ENCODE peak calls at places on chromosomes 11 and 22, in four cellular contexts. M, L, V and F are unnamed samples.

GRCh38 chr11:91067666-91068065 is 844.8 kb upstream of the CHORDC1 start:
- DNase-seq in L (no peak), V (no peak), M (no peak), F (no peak)

GRCh38 chr11:16157327-16157726 is 199.0 kb downstream of the SOX6 start:
- DNase-seq in V (no peak), L (no peak), M (no peak), F (no peak)

GRCh38 chr22:36862251-36863242 is 1.7 kb downstream of the NCF4 start:
- DNase-seq in V (no peak), L (peak), M (no peak), F (no peak)

GRCh38 chr11:59008942-59009341 is 69.7 kb downstream of the GLYATL1 start:
- DNase-seq in M (no peak), V (no peak), L (no peak), F (no peak)

GRCh38 chr22:45425531-45426265 is 12.2 kb downstream of the RIBC2 start:
- DNase-seq in V (no peak), L (no peak), M (no peak), F (no peak)

GRCh38 chr22:31039393-31039792 is 41.7 kb upstream of the SMTN start:
- DNase-seq in M (no peak), V (peak), L (peak), F (no peak)

GRCh38 chr11:2271077-2271326 is 614 bp upstream of the ASCL2 start:
- DNase-seq in L (peak), M (peak), V (no peak), F (peak)

GRCh38 chr22:19503869-19504268 is 20.3 kb downstream of the CLDN5 start:
- DNase-seq in L (no peak), V (no peak), M (no peak), F (no peak)

GRCh38 chr11:133531971-133532651 is at the start of gene OPCML:
- DNase-seq in M (no peak), L (no peak), V (no peak), F (no peak)

GRCh38 chr11:73314121-73314948 is 6.3 kb downstream of the ARHGEF17 start:
- DNase-seq in M (no peak), L (peak), V (no peak), F (no peak)

GRCh38 chr22:36512333-36512732 is 5.5 kb upstream of the FOXRED2 start:
- DNase-seq in L (no peak), M (no peak), V (no peak), F (no peak)

GRCh38 chr11:93740031-93740801 is 1.1 kb downstream of the TAF1D start:
- DNase-seq in V (peak), M (peak), L (peak), F (no peak)

GRCh38 chr11:4071828-4072421 is 22.7 kb upstream of the RRM1 start:
- DNase-seq in V (no peak), L (no peak), M (no peak), F (no peak)

GRCh38 chr22:50302564-50302963 is 4.9 kb downstream of the PLXNB2 start:
- DNase-seq in M (no peak), V (peak), L (no peak), F (no peak)

GRCh38 chr11:73795925-73796632 is 8.4 kb downstream of the MRPL48 start:
- DNase-seq in M (no peak), L (no peak), V (no peak), F (no peak)

GRCh38 chr11:70742553-70743291 is 344.4 kb downstream of the CTTN start:
- DNase-seq in M (no peak), L (no peak), V (no peak), F (no peak)

GRCh38 chr11:62508336-62509058 is 38.1 kb downstream of the AHNAK start:
- DNase-seq in L (peak), V (peak), M (no peak), F (no peak)

GRCh38 chr11:36373040-36374010 is 77.2 kb downstream of the PRR5L start:
- DNase-seq in M (no peak), L (no peak), V (no peak), F (no peak)